ENCODE peak calls at places on chromosome 14, in ten cellular contexts. Z is mammary epithelial cell, U is HCT116, Q is MM.1S, R is fibroblast of lung, O is PC-9, N is GM23338, T is K562, K is H1, I is endothelial cell of umbilical vein. B is an unnamed sample. For H3K79me2, the result is how much of the 10 kb centered on the place peaks cover.

GRCh38 chr14:28886940-28887339 is 120.4 kb downstream of the FOXG1 start:
- DNase-seq in T (no peak), Q (no peak), O (no peak), U (no peak), Z (no peak), R (no peak), I (no peak), K (no peak), N (no peak), B (no peak)

GRCh38 chr14:60647837-60648168 is 1.5 kb downstream of the SIX1 start:
- DNase-seq in N (no peak), T (no peak), K (no peak), Z (peak), Q (no peak), R (no peak), U (no peak), O (peak), I (no peak), B (no peak)

GRCh38 chr14:88535149-88535548 is 19.7 kb downstream of the PTPN21 start:
- DNase-seq in R (no peak), T (peak), U (no peak), N (peak), Q (no peak), I (peak), Z (no peak), K (no peak), O (no peak), B (no peak)

GRCh38 chr14:28944605-28945004 is 178.0 kb downstream of the FOXG1 start:
- DNase-seq in Z (no peak), U (no peak), R (no peak), N (no peak), O (no peak), K (no peak), Q (no peak), I (no peak), T (no peak), B (no peak)

GRCh38 chr14:74501135-74501614 is 7.6 kb downstream of the ISCA2 start:
- DNase-seq in N (peak), T (peak), K (peak), O (peak), Z (peak), I (peak), R (peak), Q (no peak), U (no peak), B (peak)

GRCh38 chr14:71327691-71328090 is 420.4 kb downstream of the PCNX1 start:
- DNase-seq in I (no peak), U (no peak), T (no peak), N (no peak), Q (no peak), Z (no peak), K (no peak), O (no peak), R (peak), B (no peak)

GRCh38 chr14:70907996-70908917 is 998 bp downstream of the PCNX1 start:
- DNase-seq in U (no peak), T (peak), Z (peak), Q (peak), I (peak), K (peak), O (peak), R (peak), N (peak), B (peak)

GRCh38 chr14:102746568-102747438 is 30.4 kb upstream of the TRAF3 start:
- DNase-seq in R (no peak), N (no peak), Q (no peak), I (no peak), Z (no peak), T (peak), O (no peak), U (no peak), K (no peak), B (no peak)

GRCh38 chr14:72553656-72554055 is 340.2 kb downstream of the DPF3 start:
- DNase-seq in O (no peak), R (no peak), T (no peak), I (no peak), Q (no peak), K (no peak), Z (no peak), U (no peak), N (no peak), B (no peak)

GRCh38 chr14:58637040-58637390 is 747 bp upstream of the DACT1 start:
- DNase-seq in N (no peak), R (peak), K (no peak), I (no peak), U (no peak), Z (peak), T (no peak), Q (no peak), O (no peak), B (peak)

GRCh38 chr14:54175298-54175942 is 218.8 kb upstream of the BMP4 start:
- DNase-seq in T (peak), Q (peak), I (peak), O (peak), R (peak), N (peak), U (peak), Z (peak), K (peak), B (peak)

GRCh38 chr14:24216345-24216699 is 456 bp upstream of the MDP1 start:
- DNase-seq in N (no peak), T (no peak), I (no peak), U (no peak), Z (no peak), R (no peak), Q (no peak), K (no peak), O (no peak), B (no peak)

GRCh38 chr14:104091061-104091926 is 5.8 kb downstream of the ASPG start:
- DNase-seq in R (no peak), K (peak), N (no peak), Q (no peak), O (no peak), U (no peak), I (no peak), T (no peak), Z (no peak), B (no peak)

GRCh38 chr14:22977684-22978486 is 4.5 kb downstream of the AJUBA start:
- DNase-seq in K (peak), U (no peak), N (peak), Z (peak), Q (no peak), R (peak), T (peak), O (peak), I (peak), B (peak)

GRCh38 chr14:31414190-31414833 is 6.0 kb downstream of the HEATR5A start:
- DNase-seq in Z (peak), N (no peak), Q (no peak), O (no peak), K (no peak), T (no peak), I (peak), U (no peak), R (peak), B (no peak)

GRCh38 chr14:53929871-53930685 is 26.5 kb downstream of the BMP4 start:
- DNase-seq in I (no peak), T (peak), Q (peak), K (peak), O (peak), R (no peak), Z (peak), U (peak), N (peak), B (no peak)

GRCh38 chr14:51209457-51209856 is 30.6 kb upstream of the TMX1 start:
- DNase-seq in R (no peak), O (no peak), Z (no peak), I (no peak), T (no peak), N (no peak), K (no peak), U (no peak), Q (no peak), B (no peak)
- H3K79me2 ChIP-seq in R (under half), O (under half), Z (under half), I (under half), T (under half), N (under half), K (under half), U (under half), Q (under half), B (under half)

DNA sequence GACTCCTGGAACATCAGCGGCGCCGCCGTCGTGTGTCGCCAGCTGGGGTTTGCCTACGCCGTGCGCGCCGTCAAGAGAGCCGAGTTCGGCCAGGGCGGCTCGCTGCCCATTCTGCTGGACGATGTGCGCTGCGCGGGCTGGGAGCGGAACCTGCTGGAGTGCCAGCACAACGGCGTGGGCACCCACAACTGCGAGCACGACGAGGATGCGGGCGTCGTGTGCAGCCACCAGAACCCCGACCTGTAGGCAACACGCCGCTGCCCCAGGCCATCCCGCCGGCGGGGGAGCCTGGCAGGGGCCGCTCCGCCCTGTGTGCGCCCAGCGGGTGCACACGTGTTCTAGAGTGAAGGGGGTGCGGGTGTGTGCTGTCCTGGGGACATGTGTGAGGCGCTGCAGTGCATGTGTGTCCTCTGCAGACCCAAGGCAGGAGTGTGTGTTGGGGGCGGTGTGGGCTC is 8.7 kb upstream of the CYP46A1 start:
- DNase-seq in K (no peak), T (no peak), I (no peak), R (no peak), N (no peak), U (no peak), Z (no peak), Q (no peak), O (no peak), B (no peak)
- TF ChIP-seq EZH2 in K (no peak), T (no peak), I (peak), R (no peak), N (no peak), U (no peak), Z (peak), Q (no peak), O (no peak), B (no peak)

GRCh38 chr14:20247651-20248246 is 8.7 kb downstream of the OR11H4 start:
- DNase-seq in U (peak), N (peak), I (no peak), O (no peak), Q (peak), T (peak), Z (peak), R (no peak), K (no peak), B (no peak)
- TF ChIP-seq CTCF in U (peak), N (peak), I (no peak), O (peak), Q (peak), T (peak), Z (peak), R (no peak), K (peak), B (no peak)

GRCh38 chr14:76218660-76219059 is 66.9 kb downstream of the GPATCH2L start:
- DNase-seq in K (no peak), R (no peak), T (no peak), Q (no peak), I (no peak), O (no peak), U (no peak), N (no peak), Z (no peak), B (no peak)
- H3K79me2 ChIP-seq in K (under half), R (under half), T (under half), Q (under half), I (under half), O (under half), U (under half), N (under half), Z (under half), B (under half)

GRCh38 chr14:20723458-20723857 is 22.2 kb upstream of the EDDM3A start:
- DNase-seq in U (no peak), Z (no peak), R (no peak), Q (no peak), T (peak), O (no peak), I (no peak), N (peak), K (peak), B (no peak)
- TF ChIP-seq EZH2 in U (no peak), Z (no peak), R (no peak), Q (no peak), T (no peak), O (no peak), I (peak), N (no peak), K (no peak), B (peak)

GRCh38 chr14:35897616-35898111 is 71.5 kb downstream of the BRMS1L start:
- DNase-seq in R (no peak), Z (no peak), N (peak), K (no peak), I (no peak), T (no peak), U (no peak), Q (no peak), O (no peak), B (no peak)
- TF ChIP-seq CTCF in R (no peak), Z (no peak), N (no peak), K (no peak), I (no peak), T (no peak), U (no peak), Q (no peak), O (no peak), B (no peak)

GRCh38 chr14:99806040-99806439 is 12.8 kb downstream of the EML1 start:
- DNase-seq in U (no peak), N (no peak), O (no peak), I (no peak), R (no peak), Z (no peak), Q (no peak), T (no peak), K (no peak), B (no peak)

GRCh38 chr14:99808133-99808505 is 14.9 kb downstream of the EML1 start:
- DNase-seq in Z (no peak), I (no peak), R (no peak), N (no peak), O (no peak), K (no peak), T (no peak), Q (no peak), U (no peak), B (no peak)

GRCh38 chr14:99807413-99808132 is 14.4 kb downstream of the EML1 start:
- DNase-seq in R (no peak), I (no peak), Q (no peak), T (no peak), K (no peak), U (no peak), Z (no peak), N (peak), O (no peak), B (peak)

GRCh38 chr14:99808515-99808914 is 15.3 kb downstream of the EML1 start:
- DNase-seq in R (no peak), K (no peak), Z (no peak), N (no peak), Q (no peak), T (no peak), O (no peak), I (no peak), U (no peak), B (no peak)

DNA sequence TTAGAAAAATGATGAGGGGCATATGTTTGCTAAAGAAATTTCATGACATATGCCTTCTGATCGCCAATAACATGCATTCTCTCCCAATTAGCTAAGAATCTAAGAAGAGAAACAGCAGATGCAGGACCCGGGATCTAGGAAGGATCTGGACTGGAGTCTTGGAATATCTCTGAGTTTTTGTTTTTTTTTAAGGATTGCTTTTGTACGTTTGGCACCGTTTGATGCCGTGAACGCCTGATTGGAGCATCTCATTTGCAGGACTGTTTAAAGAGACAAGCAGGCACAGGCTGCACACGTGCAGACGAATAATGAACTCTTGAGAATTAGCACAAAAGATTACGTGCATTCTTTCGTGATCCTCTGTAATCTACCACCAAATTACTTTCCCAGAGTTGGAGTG is 13.6 kb downstream of the EML1 start:
- DNase-seq in O (no peak), T (no peak), Z (no peak), N (no peak), U (no peak), I (no peak), K (no peak), Q (no peak), R (no peak), B (no peak)
- H3K79me2 ChIP-seq in O (under half), T (under half), Z (under half), N (under half), U (under half), I (under half), K (under half), Q (under half), R (under half), B (half or more)

GRCh38 chr14:21097616-21098133 is 780 bp downstream of the ZNF219 start:
- DNase-seq in O (no peak), R (no peak), N (peak), Q (no peak), I (no peak), Z (no peak), K (no peak), U (no peak), T (no peak), B (no peak)

GRCh38 chr14:21099596-21099985 is 1.1 kb upstream of the ZNF219 start:
- DNase-seq in Q (no peak), T (no peak), K (no peak), N (no peak), U (no peak), I (no peak), R (no peak), O (no peak), Z (no peak), B (no peak)

GRCh38 chr14:21096889-21097615 is 1.4 kb downstream of the ZNF219 start:
- DNase-seq in Q (no peak), Z (no peak), K (no peak), R (no peak), O (no peak), U (no peak), T (no peak), I (no peak), N (peak), B (no peak)

GRCh38 chr14:21098892-21099595 is 589 bp upstream of the ZNF219 start:
- DNase-seq in R (no peak), Q (no peak), K (no peak), N (no peak), U (no peak), T (no peak), Z (no peak), I (no peak), O (no peak), B (no peak)

DNA sequence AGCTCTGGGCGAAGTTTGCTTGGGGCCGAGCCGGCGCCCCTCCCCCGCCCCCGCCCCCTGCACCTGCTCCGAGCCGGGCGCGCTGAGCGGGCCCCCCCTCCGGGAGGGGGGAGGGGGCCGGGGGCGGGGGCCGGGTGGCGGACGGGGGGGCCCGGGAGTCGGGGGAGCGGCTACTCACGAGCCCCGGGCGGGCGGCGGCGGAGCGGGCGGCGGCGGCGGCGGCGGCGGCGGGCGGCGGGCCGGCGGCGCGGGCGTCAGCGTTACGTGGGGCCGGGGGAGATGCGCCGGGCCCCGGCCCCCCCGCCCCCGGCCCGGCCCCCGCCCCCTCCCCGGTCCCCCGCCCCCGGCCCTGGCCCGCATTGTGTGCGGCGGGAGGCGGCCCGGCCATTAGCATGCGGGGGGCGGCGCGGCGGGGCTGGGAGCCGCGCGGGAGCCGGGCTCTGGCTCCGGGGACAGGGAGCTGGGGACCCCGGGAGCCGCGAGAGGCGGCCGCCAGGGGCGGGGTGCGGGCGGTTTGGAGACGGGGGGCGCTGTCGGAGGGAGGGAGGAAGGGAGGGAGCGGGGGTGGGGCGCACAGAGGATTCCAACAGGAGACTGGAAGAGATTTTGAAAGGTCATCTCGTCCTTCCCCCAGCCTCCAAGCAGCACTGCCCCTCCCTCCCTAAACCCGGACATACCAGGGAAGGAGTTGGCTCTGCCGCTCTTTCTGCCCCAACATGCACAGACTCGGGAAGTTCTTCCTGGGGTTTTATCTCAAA is at the start of gene ZNF219:
- DNase-seq in Q (no peak), K (peak), U (no peak), N (peak), I (peak), Z (peak), T (peak), R (peak), O (peak), B (peak)
- TF ChIP-seq EZH2 in Q (no peak), K (no peak), U (no peak), N (no peak), I (peak), Z (no peak), T (no peak), R (peak), O (no peak), B (no peak)

B was measured in astrocyte.